ENCODE peak calls at places on chromosomes 5 and 9, in eight cellular contexts. Q is stimulated activated CD4-positive, alpha-beta T cell treated with anti-CD3 and anti-CD28 coated beads, Interleukin-15, amount 100 ng/mL, for 1 hour; G is stimulated activated CD8-positive, alpha-beta memory T cell treated with anti-CD3 and anti-CD28 coated beads, Interleukin-4, amount 100 ng/mL, for 24 hours; F is caudate nucleus; V is A172; Z is AG08396; W is activated T-helper 1 cell treated with anti-CD3 and anti-CD28 coated beads, Interleukin-12 subunit alpha, Interleukin-12 subunit beta, Interleukin-2, Interleukin-4 antibody, amounts not matched to agents 30 ng/mL and 10 ng/mL and 1 ng/mL, durations not matched to agents 14 hours and 24 hours and 36 hours; I is foreskin fibroblast. P is an unnamed sample.

GRCh38 chr5:157327771-157328170 is 61.8 kb downstream of the CYFIP2 start:
- DNase-seq in W (no peak), I (no peak), V (no peak), Q (no peak), Z (no peak), F (no peak), G (no peak), P (no peak)

GRCh38 chr5:143986567-143987242 is 174.7 kb downstream of the HMHB1 start:
- DNase-seq in I (peak), G (no peak), F (no peak), V (peak), W (no peak), Z (peak), Q (no peak), P (no peak)

GRCh38 chr9:6090272-6090671 is 74.8 kb upstream of the RANBP6 start:
- DNase-seq in G (no peak), F (no peak), V (no peak), I (no peak), Q (no peak), Z (no peak), W (no peak), P (no peak)

GRCh38 chr5:63053019-63053638 is 474.5 kb downstream of the LRRC70 start:
- DNase-seq in G (no peak), W (no peak), V (no peak), I (no peak), Z (no peak), Q (no peak), F (no peak), P (no peak)

GRCh38 chr9:109101810-109102209 is 17.9 kb downstream of the TMEM245 start:
- DNase-seq in I (peak), W (peak), V (peak), Z (no peak), F (no peak), G (no peak), Q (no peak), P (no peak)

GRCh38 chr5:172839669-172840068 is 5.6 kb downstream of the ERGIC1 start:
- DNase-seq in Z (no peak), V (no peak), Q (no peak), I (no peak), F (no peak), W (no peak), G (no peak), P (no peak)

GRCh38 chr5:133907075-133907474 is 61.4 kb downstream of the C5orf15 start:
- DNase-seq in V (no peak), Q (no peak), W (no peak), I (no peak), Z (no peak), G (no peak), F (no peak), P (no peak)

GRCh38 chr9:129476821-129477611 is 143.9 kb downstream of the C9orf50 start:
- DNase-seq in Q (no peak), F (no peak), G (no peak), I (no peak), W (no peak), Z (no peak), V (peak), P (no peak)

GRCh38 chr5:133938039-133938821 is 30.2 kb downstream of the C5orf15 start:
- DNase-seq in I (no peak), Z (no peak), V (no peak), G (no peak), F (no peak), W (no peak), Q (no peak), P (no peak)

GRCh38 chr5:19928556-19929421 is 59.2 kb downstream of the CDH18 start:
- DNase-seq in Q (no peak), F (no peak), Z (peak), G (no peak), I (peak), V (peak), W (no peak), P (no peak)

GRCh38 chr9:122394265-122395242 is 23.7 kb downstream of the PTGS1 start:
- DNase-seq in F (no peak), Z (peak), Q (no peak), I (peak), G (no peak), V (peak), W (no peak), P (no peak)

GRCh38 chr5:61115968-61116367 is 46.3 kb downstream of the SMIM15 start:
- DNase-seq in Z (no peak), F (no peak), G (no peak), Q (no peak), W (no peak), V (no peak), I (no peak), P (no peak)

GRCh38 chr5:177122566-177122965 is 11.0 kb upstream of the NSD1 start:
- DNase-seq in I (no peak), G (no peak), Z (no peak), F (no peak), W (no peak), V (no peak), Q (no peak), P (no peak)